ENCODE peak calls at places on chromosomes 6 and 20, in ten cellular contexts. Z is CD8-positive, alpha-beta T cell; T is ovary; L is endothelial cell; K is Peyer's patch; O is cardiac fibroblast; W is HCT116; X is GM06990; M is fibroblast of lung; U is IMR-90. Q is an unnamed sample.

GRCh38 chr20:40949346-40949745 is 79.3 kb upstream of the TOP1 start:
- DNase-seq in Z (no peak), T (no peak), L (no peak), K (no peak), O (no peak), W (no peak), X (no peak), M (no peak), U (no peak), Q (no peak)

GRCh38 chr6:78561015-78561414 is 306.3 kb upstream of the IRAK1BP1 start:
- DNase-seq in Z (no peak), T (no peak), L (no peak), K (no peak), O (no peak), W (no peak), X (no peak), M (no peak), U (peak), Q (no peak)

GRCh38 chr6:111846511-111847409 is 26.5 kb downstream of the FYN start:
- DNase-seq in Z (no peak), T (no peak), L (no peak), K (no peak), O (peak), W (no peak), X (no peak), M (no peak), U (no peak), Q (no peak)

GRCh38 chr20:12113468-12114371 is 196.0 kb downstream of the BTBD3 start:
- DNase-seq in Z (no peak), T (no peak), L (no peak), K (no peak), O (peak), W (no peak), X (no peak), M (peak), U (no peak), Q (no peak)

GRCh38 chr6:124132256-124132655 is 328.6 kb downstream of the NKAIN2 start:
- DNase-seq in Z (no peak), T (no peak), L (no peak), K (no peak), O (peak), W (no peak), X (no peak), M (no peak), U (no peak), Q (no peak)

GRCh38 chr20:22342410-22342809 is 242.0 kb downstream of the FOXA2 start:
- DNase-seq in Z (no peak), T (no peak), L (no peak), K (no peak), O (no peak), W (no peak), X (no peak), M (no peak), U (no peak), Q (no peak)

GRCh38 chr20:2692886-2693285 is 306 bp downstream of the EBF4 start:
- DNase-seq in Z (no peak), T (no peak), L (no peak), K (peak), O (no peak), W (no peak), X (no peak), M (no peak), U (no peak), Q (no peak)

GRCh38 chr6:40573221-40573620 is 13.9 kb downstream of the LRFN2 start:
- DNase-seq in Z (no peak), T (no peak), L (no peak), K (no peak), O (no peak), W (no peak), X (no peak), M (no peak), U (no peak), Q (no peak)

GRCh38 chr6:14661188-14661587 is 543.6 kb downstream of the CD83 start:
- DNase-seq in Z (peak), T (no peak), L (no peak), K (peak), O (no peak), W (no peak), X (peak), M (peak), U (peak), Q (no peak)

GRCh38 chr6:61977951-61978350 is 308.1 kb downstream of the KHDRBS2 start:
- DNase-seq in Z (no peak), T (no peak), L (no peak), K (no peak), O (no peak), W (no peak), X (no peak), M (no peak), U (no peak), Q (no peak)

DNA sequence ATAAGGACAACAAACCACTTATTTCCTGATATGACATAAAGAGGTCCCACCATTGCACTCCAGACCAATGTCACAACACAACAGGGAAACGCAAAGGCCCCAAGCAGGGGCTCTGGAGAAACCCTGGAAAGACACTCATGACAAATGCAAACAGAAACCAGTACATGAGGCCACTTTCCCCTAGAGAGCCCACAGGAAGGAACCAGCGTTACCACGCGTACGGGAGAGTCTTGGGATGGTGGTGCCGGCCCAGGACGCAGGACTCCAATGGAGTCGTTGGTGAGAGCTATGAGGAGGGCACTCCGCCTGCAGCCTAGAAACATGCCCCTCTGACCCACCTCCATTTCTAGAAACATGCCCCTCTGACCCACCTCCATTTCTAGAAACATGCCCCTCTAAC is 20.2 kb downstream of the GMEB2 start:
- DNase-seq in Z (no peak), T (no peak), L (no peak), K (no peak), O (no peak), W (no peak), X (no peak), M (no peak), U (no peak), Q (no peak)
- TF ChIP-seq CTCF in Z (no peak), T (no peak), L (no peak), K (no peak), O (no peak), W (no peak), X (no peak), M (no peak), U (no peak), Q (no peak)

DNA sequence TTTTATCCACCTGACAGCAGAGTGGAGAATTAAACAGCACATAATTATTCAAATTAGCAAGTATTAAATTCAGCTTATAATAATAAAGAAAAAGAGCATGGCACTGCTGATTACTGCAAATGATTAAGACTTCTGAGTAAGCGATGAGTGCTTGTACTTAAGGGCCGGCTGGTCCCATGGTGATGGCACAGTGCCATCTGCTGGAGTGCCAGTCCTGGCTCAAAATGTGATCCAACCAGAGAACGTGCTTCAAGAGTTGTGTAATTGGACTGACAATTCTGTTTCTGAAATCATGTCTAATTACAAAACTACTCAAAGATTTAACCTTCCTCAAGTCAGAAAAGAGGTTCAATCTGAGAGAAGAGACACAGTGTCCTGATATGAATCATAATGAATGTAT is 181.6 kb upstream of the RGS17 start:
- DNase-seq in Z (no peak), T (no peak), L (peak), K (peak), O (peak), W (peak), X (peak), M (peak), U (peak), Q (peak)
- TF ChIP-seq CTCF in Z (no peak), T (no peak), L (peak), K (no peak), O (peak), W (peak), X (peak), M (no peak), U (peak), Q (peak)

DNA sequence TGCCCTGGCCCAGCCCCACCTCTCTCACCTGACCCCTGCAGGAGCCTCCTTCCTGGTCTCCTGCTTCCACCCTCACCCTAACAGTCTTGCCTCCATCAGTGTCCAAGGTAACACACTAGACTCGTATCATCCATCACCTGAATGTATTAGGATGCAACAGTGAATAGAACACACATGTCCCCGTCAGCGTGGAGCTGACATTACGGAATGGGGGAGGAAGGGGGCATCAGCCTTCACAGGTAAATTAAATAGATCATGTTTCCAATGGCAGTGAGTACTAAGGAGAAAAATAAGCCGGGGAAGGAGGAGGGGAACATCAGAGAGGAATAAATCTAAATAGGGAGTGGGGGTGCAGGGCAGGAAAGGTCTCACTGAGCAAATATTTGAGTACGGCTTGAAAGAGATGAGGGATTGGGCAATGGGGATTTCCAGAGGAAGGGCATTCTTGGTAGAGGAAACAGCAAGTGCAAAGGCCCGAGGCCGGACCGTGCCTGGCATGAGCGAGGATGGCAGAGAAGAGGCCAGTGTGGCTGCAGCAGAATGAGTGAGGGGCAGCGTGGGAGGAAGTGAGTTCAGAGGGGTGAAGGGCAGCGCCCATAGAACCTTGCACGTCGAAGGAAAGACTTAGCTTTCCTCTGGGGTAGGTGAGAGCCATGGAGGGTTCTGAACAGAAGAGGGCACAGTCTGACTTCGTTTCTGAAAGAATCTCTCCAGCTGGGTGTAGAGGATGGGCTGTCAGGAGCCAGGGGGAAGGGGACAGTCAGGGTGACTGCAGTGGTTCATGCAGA is 110.1 kb upstream of the PTPN1 start:
- DNase-seq in Z (no peak), T (no peak), L (no peak), K (no peak), O (no peak), W (no peak), X (no peak), M (peak), U (peak), Q (no peak)
- TF ChIP-seq CTCF in Z (no peak), T (no peak), L (no peak), K (no peak), O (no peak), W (no peak), X (no peak), M (no peak), U (peak), Q (no peak)

GRCh38 chr6:110183292-110183691 is 3.1 kb downstream of the CDC40 start:
- DNase-seq in Z (no peak), T (no peak), L (no peak), K (no peak), O (no peak), W (no peak), X (no peak), M (peak), U (no peak), Q (no peak)
- TF ChIP-seq CTCF in Z (no peak), T (no peak), L (no peak), K (no peak), O (no peak), W (no peak), X (no peak), M (no peak), U (no peak), Q (no peak)